ENCODE peak calls at places on chromosomes 5 and 9, in four cellular contexts. M is K562, R is HepG2, H is GM12878. O is an unnamed sample.
A peak's percentile ranks its signal among the peaks of the same experiment; 100 is the strongest.

GRCh38 chr9:81594415-81594814 is 94.9 kb downstream of the TLE1 start:
- DNase-seq in M (no peak), R (no peak), H (no peak), O (no peak)

GRCh38 chr5:174409070-174409469 is 315.3 kb upstream of the MSX2 start:
- DNase-seq in M (peak; percentile 11), R (no peak), H (no peak), O (no peak)

GRCh38 chr9:15510789-15511575 is at the start of gene PSIP1:
- DNase-seq in M (peak; percentile 77), R (peak; percentile 57), H (peak; percentile 85), O (peak; percentile 87)

GRCh38 chr9:95565982-95566381 is 49.2 kb upstream of the PTCH1 start:
- DNase-seq in M (no peak), R (no peak), H (no peak), O (no peak)

GRCh38 chr5:61386062-61386800 is 54.2 kb downstream of the ZSWIM6 start:
- DNase-seq in M (no peak), R (peak; percentile 44), H (no peak), O (no peak)

GRCh38 chr5:59351076-59351794 is 542.3 kb downstream of the PDE4D start:
- DNase-seq in M (no peak), R (no peak), H (no peak), O (no peak)

GRCh38 chr5:94793816-94794198 is 175.3 kb downstream of the SLF1 start:
- DNase-seq in M (no peak), R (no peak), H (no peak), O (no peak)

GRCh38 chr5:155091063-155091648 is 77.6 kb downstream of the KIF4B start:
- DNase-seq in M (no peak), R (no peak), H (no peak), O (no peak)

GRCh38 chr5:110726249-110727024 is at the start of gene TMEM232:
- DNase-seq in M (peak; percentile 87), R (peak; percentile 68), H (peak; percentile 21), O (peak; percentile 63)

GRCh38 chr5:168408561-168409321 is 77.5 kb upstream of the RARS1 start:
- DNase-seq in M (no peak), R (no peak), H (no peak), O (no peak)

GRCh38 chr5:149151717-149152116 is 10.4 kb downstream of the ABLIM3 start:
- DNase-seq in M (no peak), R (no peak), H (no peak), O (peak; percentile 29)

GRCh38 chr5:147782053-147783028 is at the start of gene JAKMIP2:
- DNase-seq in M (peak; percentile 10), R (no peak), H (peak; percentile 7), O (no peak)

GRCh38 chr9:88436379-88436778 is 48.1 kb downstream of the SPIN1 start:
- DNase-seq in M (no peak), R (no peak), H (no peak), O (no peak)

GRCh38 chr9:9437641-9438040 is 1175.2 kb downstream of the PTPRD start:
- DNase-seq in M (no peak), R (no peak), H (no peak), O (no peak)

GRCh38 chr5:176166427-176166826 is 71.8 kb upstream of the SIMC1 start:
- DNase-seq in M (no peak), R (no peak), H (no peak), O (no peak)

GRCh38 chr5:103057208-103058130 is 62.5 kb downstream of the GIN1 start:
- DNase-seq in M (no peak), R (no peak), H (no peak), O (peak; percentile 29)

GRCh38 chr9:35415769-35416427 is 74.0 kb upstream of the RUSC2 start:
- DNase-seq in M (no peak), R (peak; percentile 41), H (no peak), O (no peak)

GRCh38 chr9:33782395-33783152 is 12.8 kb upstream of the PRSS3 start:
- DNase-seq in M (no peak), R (no peak), H (no peak), O (peak; percentile 37)

GRCh38 chr9:136090060-136090735 is 4.9 kb downstream of the NACC2 start:
- DNase-seq in M (no peak), R (no peak), H (no peak), O (no peak)

GRCh38 chr5:53936481-53937352 is 373.7 kb downstream of the ARL15 start:
- DNase-seq in M (no peak), R (no peak), H (no peak), O (no peak)

GRCh38 chr5:132641241-132641723 is 16.7 kb upstream of the IL13 start:
- DNase-seq in M (no peak), R (no peak), H (no peak), O (no peak)

GRCh38 chr9:98381311-98382103 is 126.1 kb upstream of the TBC1D2 start:
- DNase-seq in M (no peak), R (no peak), H (no peak), O (no peak)

GRCh38 chr5:554284-554988 is 30.2 kb upstream of the SLC9A3 start:
- DNase-seq in M (no peak), R (no peak), H (no peak), O (no peak)

GRCh38 chr5:160380041-160380440 is 9.6 kb upstream of the C1QTNF2 start:
- DNase-seq in M (no peak), R (no peak), H (no peak), O (no peak)

GRCh38 chr9:33651125-33651524 is 127.1 kb downstream of the ANKRD18B start:
- DNase-seq in M (no peak), R (no peak), H (no peak), O (peak; percentile 4)

GRCh38 chr5:151212361-151212899 is 11.5 kb downstream of the CCDC69 start:
- DNase-seq in M (no peak), R (no peak), H (peak; percentile 56), O (no peak)

GRCh38 chr5:27466959-27467358 is 428.6 kb upstream of the CDH9 start:
- DNase-seq in M (no peak), R (no peak), H (no peak), O (no peak)
- TF ChIP-seq SMC3 in M (no peak), R (no peak), H (no peak), O (no peak)

GRCh38 chr9:109776391-109776790 is 3.6 kb upstream of the PALM2AKAP2 start:
- DNase-seq in M (no peak), R (no peak), H (no peak), O (no peak)
- TF ChIP-seq HDAC2 in M (no peak), R (no peak), H (no peak), O (no peak)

GRCh38 chr5:72106922-72107873 is at the start of gene MAP1B:
- DNase-seq in M (peak; percentile 80), R (peak; percentile 35), H (no peak), O (peak; percentile 67)
- TF ChIP-seq SMC3 in M (no peak), R (no peak), H (no peak), O (peak; percentile 29)

GRCh38 chr5:181205735-181206401 is 872 bp upstream of the TRIM7 start:
- DNase-seq in M (no peak), R (no peak), H (no peak), O (no peak)
- TF ChIP-seq HDAC2 in M (no peak), R (no peak), H (no peak), O (no peak)

GRCh38 chr9:79287152-79287766 is 284.5 kb upstream of the TLE4 start:
- DNase-seq in M (no peak), R (no peak), H (no peak), O (no peak)

GRCh38 chr9:79292731-79293280 is 279.0 kb upstream of the TLE4 start:
- DNase-seq in M (no peak), R (no peak), H (no peak), O (no peak)

GRCh38 chr9:79289856-79290255 is 281.9 kb upstream of the TLE4 start:
- DNase-seq in M (no peak), R (no peak), H (no peak), O (no peak)

DNA sequence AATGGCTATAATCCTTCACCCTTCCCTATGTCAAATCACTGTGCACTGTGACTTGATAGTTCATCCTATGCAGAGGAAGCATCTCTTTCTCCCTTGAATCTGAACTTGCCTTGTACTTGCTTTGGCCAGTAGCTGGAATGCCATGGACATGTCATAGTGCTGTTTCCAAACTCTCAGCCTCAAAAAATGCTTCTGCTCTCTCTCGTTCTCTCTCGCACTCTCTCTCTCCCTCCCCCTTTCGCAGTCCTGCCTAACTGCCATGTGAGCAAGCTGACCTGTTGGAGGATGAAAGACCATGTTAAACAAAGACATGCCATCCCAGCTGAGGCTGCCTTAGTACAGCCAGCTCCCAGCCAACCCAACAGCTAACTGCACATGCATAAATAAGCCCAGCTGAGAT is 283.9 kb upstream of the TLE4 start:
- DNase-seq in M (no peak), R (no peak), H (no peak), O (no peak)
- TF ChIP-seq SMC3 in M (no peak), R (no peak), H (no peak), O (no peak)

O was measured in A549.